ENCODE peak calls at places on chromosomes 12 and 14, in five cellular contexts. X is IMR-90, F is H1, U is cardiac muscle cell, J is esophagus squamous epithelium. W is an unnamed sample.
A peak's percentile ranks its signal among the peaks of the same experiment; 100 is the strongest.

GRCh38 chr12:32603858-32604257 is 75.2 kb upstream of the DNM1L start:
- DNase-seq in X (peak; percentile 51), U (peak; percentile 42), F (no peak), J (no peak), W (no peak)

GRCh38 chr12:79397609-79398008 is 293.2 kb downstream of the PAWR start:
- DNase-seq in X (peak; percentile 55), F (no peak), U (no peak), J (no peak), W (no peak)

GRCh38 chr12:118874698-118875548 is 106.4 kb upstream of the SRRM4 start:
- DNase-seq in J (no peak), U (no peak), X (no peak), F (peak; percentile 65), W (no peak)

GRCh38 chr12:1594045-1594294 is 411 bp downstream of the FBXL14 start:
- DNase-seq in J (no peak), F (no peak), U (peak; percentile 74), X (no peak), W (no peak)

GRCh38 chr14:64417042-64417770 is 29.1 kb downstream of the MTHFD1 start:
- DNase-seq in U (peak; percentile 51), F (no peak), J (no peak), X (peak; percentile 57), W (no peak)

GRCh38 chr12:105705765-105706164 is 375.3 kb downstream of the C12orf75 start:
- DNase-seq in F (no peak), J (no peak), X (peak; percentile 67), U (peak; percentile 81), W (peak; percentile 37)

GRCh38 chr14:53109028-53109687 is 44.0 kb downstream of the DDHD1 start:
- DNase-seq in X (no peak), J (no peak), U (no peak), F (no peak), W (no peak)

GRCh38 chr12:106871477-106871876 is 84.2 kb upstream of the TMEM263 start:
- DNase-seq in X (peak; percentile 66), J (no peak), U (peak; percentile 17), F (no peak), W (no peak)

GRCh38 chr14:103519043-103519836 is 3.4 kb downstream of the CKB start:
- DNase-seq in F (no peak), J (no peak), X (no peak), U (peak; percentile 33), W (no peak)

GRCh38 chr12:51270847-51271518 is 768 bp upstream of the SMAGP start:
- DNase-seq in J (no peak), F (no peak), U (peak; percentile 68), X (peak; percentile 86), W (peak; percentile 29)

GRCh38 chr12:97968641-97969171 is 506.1 kb downstream of the RMST start:
- DNase-seq in U (no peak), F (no peak), X (no peak), J (no peak), W (no peak)

GRCh38 chr12:71019282-71019831 is 98.8 kb upstream of the PTPRR start:
- DNase-seq in J (no peak), X (no peak), F (no peak), U (no peak), W (no peak)

GRCh38 chr14:61753631-61754030 is 8.6 kb upstream of the SNAPC1 start:
- DNase-seq in X (peak; percentile 42), J (no peak), F (no peak), U (peak; percentile 59), W (no peak)
- TF ChIP-seq CTCF in X (no peak), J (no peak), F (no peak), U (peak; percentile 24), W (peak; percentile 31)

GRCh38 chr14:21884995-21885394 is 211.4 kb upstream of the OR4E1 start:
- DNase-seq in F (no peak), U (no peak), X (no peak), J (no peak), W (no peak)

GRCh38 chr14:21880918-21881317 is 207.3 kb upstream of the OR4E1 start:
- DNase-seq in X (no peak), F (no peak), U (no peak), J (no peak), W (no peak)

DNA sequence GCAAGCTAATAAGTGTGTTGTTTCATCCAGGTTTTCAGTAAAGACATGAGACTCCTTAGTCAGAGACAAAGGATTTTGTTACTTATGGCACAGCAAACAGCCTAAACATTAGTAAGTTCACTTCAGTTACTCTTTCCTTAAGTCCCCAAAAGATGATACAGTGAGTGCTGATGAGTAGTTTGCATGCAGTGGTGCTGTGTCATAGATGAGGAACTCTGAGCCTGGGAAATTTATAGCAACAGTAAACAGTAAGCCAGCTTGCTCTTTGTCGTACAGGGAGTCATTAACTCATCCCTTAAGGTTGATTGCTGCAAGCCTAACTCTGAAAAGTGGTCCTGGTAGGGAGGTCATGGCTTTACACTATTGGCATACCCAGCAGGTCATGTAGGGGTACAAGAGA is 208.6 kb upstream of the OR4E1 start:
- DNase-seq in X (no peak), F (no peak), J (no peak), U (no peak), W (no peak)
- H3K4me3 ChIP-seq in X (no peak overlapping the region), F (no peak overlapping the region), J (no peak overlapping the region), U (no peak overlapping the region), W (no peak overlapping the region)

GRCh38 chr14:95188372-95188771 is 31.0 kb upstream of the DICER1 start:
- DNase-seq in X (no peak), U (no peak), J (no peak), F (no peak), W (no peak)

GRCh38 chr14:95191445-95192199 is 34.3 kb upstream of the DICER1 start:
- DNase-seq in F (no peak), X (no peak), J (no peak), U (no peak), W (no peak)

GRCh38 chr14:95190857-95191256 is 33.5 kb upstream of the DICER1 start:
- DNase-seq in U (no peak), X (no peak), J (no peak), F (no peak), W (no peak)

GRCh38 chr14:95190346-95190840 is 33.1 kb upstream of the DICER1 start:
- DNase-seq in U (no peak), X (no peak), F (no peak), J (no peak), W (no peak)

GRCh38 chr14:95189400-95190162 is 32.3 kb upstream of the DICER1 start:
- DNase-seq in X (no peak), J (no peak), F (no peak), U (peak; percentile 78), W (no peak)
- H3K27ac ChIP-seq in X (no peak overlapping the region), J (no peak overlapping the region), F (no peak overlapping the region), U (no peak overlapping the region), W (no peak overlapping the region)

DNA sequence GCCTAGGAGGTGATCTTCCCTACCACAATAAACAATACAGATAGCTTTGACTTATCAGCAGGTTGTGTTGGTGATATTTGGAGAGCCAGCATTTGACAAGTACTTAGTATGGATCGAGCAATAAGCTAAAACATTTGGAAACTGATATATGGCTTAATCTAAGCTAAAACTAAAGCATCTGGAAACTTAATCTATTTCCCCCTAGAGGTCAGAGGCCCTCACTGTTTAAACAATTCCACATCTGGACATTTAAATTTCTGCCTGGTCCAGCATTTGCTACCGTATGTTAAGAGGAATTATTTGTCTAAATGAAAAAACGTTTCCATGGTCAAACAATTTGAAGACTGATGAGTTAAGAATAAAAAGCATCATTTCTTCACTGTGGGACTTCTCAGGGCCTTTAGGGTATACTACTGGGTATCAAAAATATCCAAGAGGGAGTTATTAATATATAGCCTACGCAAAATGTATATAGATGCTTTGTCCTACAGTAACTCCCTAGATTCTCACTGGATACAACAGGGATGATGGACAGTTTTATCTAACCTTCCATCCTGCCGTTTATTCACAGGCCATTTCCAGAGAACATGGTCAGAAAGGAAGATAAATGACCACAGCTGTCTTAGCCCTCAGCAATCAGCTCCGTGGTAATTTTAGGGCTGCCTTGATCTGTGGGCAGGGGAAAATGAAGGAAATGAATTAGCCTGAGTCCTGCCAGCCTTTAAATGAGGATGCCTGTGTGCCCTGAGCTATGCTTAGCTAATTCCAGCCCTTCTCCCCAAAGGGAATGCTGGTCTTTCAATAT is 135.4 kb upstream of the NUDT4 start:
- DNase-seq in U (no peak), F (no peak), J (no peak), X (no peak), W (no peak)
- TF ChIP-seq CTCF in U (peak; percentile 9), F (no peak), J (no peak), X (no peak), W (peak; percentile 19)

DNA sequence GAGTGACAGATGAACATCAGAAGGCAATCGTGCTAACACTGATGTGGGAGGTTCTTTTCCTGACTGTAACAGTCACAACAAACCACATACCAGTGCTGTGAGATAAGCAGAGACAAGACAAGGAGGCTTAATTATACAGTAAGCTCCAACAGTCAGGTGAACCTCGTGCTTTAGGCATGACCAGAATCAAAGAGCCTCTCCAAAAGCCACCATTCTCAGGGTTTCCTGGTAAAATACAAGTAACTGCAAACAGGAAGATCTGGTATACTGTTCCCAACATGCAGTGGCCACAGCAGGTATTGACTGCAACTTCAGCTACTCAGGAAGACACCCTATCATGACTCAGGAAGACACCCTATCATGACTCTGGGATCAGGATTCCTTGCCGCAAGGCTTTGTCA is 47.3 kb upstream of the GTF2A1 start:
- DNase-seq in F (no peak), J (no peak), U (no peak), X (peak; percentile 1), W (no peak)
- H3K4me3 ChIP-seq in F (no peak overlapping the region), J (no peak overlapping the region), U (no peak overlapping the region), X (no peak overlapping the region), W (no peak overlapping the region)

DNA sequence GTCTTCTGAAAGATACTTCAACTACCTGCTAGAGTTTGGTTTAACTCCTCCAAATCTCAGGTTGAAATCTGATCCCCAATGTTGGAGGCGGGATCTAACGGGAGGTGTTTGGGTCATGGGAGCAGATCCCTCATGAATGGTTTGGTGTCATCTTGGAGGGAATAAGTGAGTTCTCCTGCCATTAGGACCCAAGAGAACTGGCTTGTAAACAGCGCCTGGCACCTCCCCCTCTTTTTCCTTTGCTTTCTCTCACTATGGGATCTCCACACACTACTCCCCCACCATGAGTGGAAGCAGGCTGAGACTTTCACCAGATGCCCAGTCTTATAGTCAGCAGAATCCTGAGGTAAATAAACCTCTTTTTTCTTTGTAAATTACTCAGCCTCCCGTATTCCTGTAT is 2.5 kb downstream of the CNIH1 start:
- DNase-seq in J (no peak), X (no peak), F (no peak), U (no peak), W (no peak)
- H3K27ac ChIP-seq in J (no peak overlapping the region), X (no peak overlapping the region), F (no peak overlapping the region), U (peak overlapping the region; percentile 13), W (no peak overlapping the region)

GRCh38 chr12:12397184-12397583 is 40.3 kb downstream of the BORCS5 start:
- DNase-seq in X (no peak), U (no peak), J (no peak), F (no peak), W (no peak)

GRCh38 chr12:12399161-12399560 is 42.3 kb downstream of the BORCS5 start:
- DNase-seq in X (no peak), U (no peak), J (no peak), F (no peak), W (no peak)

GRCh38 chr12:12399906-12400305 is 43.0 kb downstream of the BORCS5 start:
- DNase-seq in J (no peak), F (no peak), U (peak; percentile 30), X (no peak), W (no peak)

GRCh38 chr12:12396727-12397126 is 39.8 kb downstream of the BORCS5 start:
- DNase-seq in J (no peak), X (no peak), F (no peak), U (no peak), W (no peak)

GRCh38 chr12:12398026-12398859 is 41.4 kb downstream of the BORCS5 start:
- DNase-seq in X (peak; percentile 97), J (no peak), F (no peak), U (peak; percentile 98), W (peak; percentile 89)
- TF ChIP-seq CTCF in X (peak; percentile 14), J (no peak), F (no peak), U (no peak), W (peak; percentile 14)